ENCODE peak calls at places on chromosomes 3 and 15, in ten cellular contexts. S is uterus, A is HFF-Myc, W is spleen, L is psoas muscle, Z is AG10803, R is right lobe of liver, M is left lung, Q is GM12865, X is DND-41. P is an unnamed sample.

GRCh38 chr15:66883322-66883911 is 181.4 kb downstream of the SMAD6 start:
- DNase-seq in W (no peak), A (peak; percentile 99), L (peak; percentile 95), Q (no peak), S (peak; percentile 94), M (no peak), Z (peak; percentile 100), R (peak; percentile 63), X (no peak), P (peak; percentile 100)

GRCh38 chr15:70186152-70186551 is 88.4 kb upstream of the TLE3 start:
- DNase-seq in A (no peak), S (no peak), Q (no peak), R (no peak), L (no peak), W (peak; percentile 70), Z (no peak), X (peak; percentile 11), M (no peak), P (no peak)

GRCh38 chr3:75115695-75116094 is 501.2 kb upstream of the CNTN3 start:
- DNase-seq in S (no peak), L (no peak), A (no peak), X (no peak), M (no peak), W (no peak), Z (no peak), R (no peak), Q (no peak), P (no peak)

GRCh38 chr15:99424978-99425665 is 140.7 kb upstream of the MEF2A start:
- DNase-seq in W (peak; percentile 70), R (no peak), X (peak; percentile 27), S (peak; percentile 80), L (peak; percentile 58), A (peak; percentile 52), Z (peak; percentile 69), M (peak; percentile 71), Q (peak; percentile 61), P (peak; percentile 78)

GRCh38 chr3:150414989-150415388 is 6.9 kb downstream of the TSC22D2 start:
- DNase-seq in Q (no peak), S (no peak), A (no peak), W (no peak), X (no peak), R (no peak), Z (peak; percentile 47), M (no peak), L (no peak), P (no peak)

GRCh38 chr3:71916747-71917369 is 131.9 kb upstream of the PROK2 start:
- DNase-seq in Q (no peak), X (no peak), W (no peak), R (peak; percentile 38), M (no peak), Z (peak; percentile 32), L (no peak), S (no peak), A (no peak), P (peak; percentile 1)

GRCh38 chr15:96054029-96054428 is 276.5 kb upstream of the NR2F2 start:
- DNase-seq in Z (no peak), R (no peak), A (no peak), X (no peak), Q (no peak), M (no peak), S (no peak), W (no peak), L (no peak), P (no peak)

GRCh38 chr3:11059090-11059798 is 66.7 kb downstream of the SLC6A1 start:
- DNase-seq in A (peak; percentile 42), W (no peak), Q (peak; percentile 24), X (peak; percentile 35), Z (peak; percentile 66), R (peak; percentile 47), L (peak; percentile 64), M (no peak), S (peak; percentile 50), P (peak; percentile 68)

GRCh38 chr15:80925597-80926059 is 64.0 kb downstream of the MESD start:
- DNase-seq in Z (no peak), L (no peak), M (no peak), Q (no peak), R (no peak), X (no peak), A (no peak), W (no peak), S (no peak), P (peak; percentile 65)

GRCh38 chr3:99817047-99817436 is 620 bp upstream of the CMSS1 start:
- DNase-seq in W (no peak), Z (no peak), S (no peak), R (no peak), L (peak; percentile 61), M (no peak), X (no peak), A (no peak), Q (no peak), P (no peak)

DNA sequence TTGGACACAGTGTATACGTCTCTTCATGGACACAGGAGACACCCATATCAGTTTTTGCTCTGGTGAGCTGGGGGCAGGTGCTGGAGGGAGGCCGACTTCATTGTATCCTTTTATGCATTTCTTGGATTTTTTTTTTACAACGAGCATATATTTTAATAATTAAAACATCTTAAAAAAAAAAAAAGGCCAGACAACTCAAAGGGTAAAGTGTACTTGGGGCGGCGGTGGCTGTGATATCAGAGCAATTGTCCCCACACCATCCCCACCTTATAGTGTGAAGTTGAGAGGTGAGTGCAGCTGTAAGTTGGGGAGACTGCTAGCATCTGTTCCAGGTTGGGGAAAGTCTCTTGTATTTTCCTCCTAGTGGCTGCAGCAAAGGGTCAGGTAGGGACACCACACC is 12.0 kb upstream of the PLXNA1 start:
- DNase-seq in M (peak; percentile 10), L (no peak), Q (no peak), A (no peak), W (no peak), R (no peak), X (no peak), Z (no peak), S (no peak), P (no peak)
- H3K4me3 ChIP-seq in M (no peak overlapping the region), L (no peak overlapping the region), Q (no peak overlapping the region), A (no peak overlapping the region), W (no peak overlapping the region), R (no peak overlapping the region), X (no peak overlapping the region), Z (no peak overlapping the region), S (no peak overlapping the region), P (no peak overlapping the region)

GRCh38 chr3:138942861-138943623 is 3.9 kb downstream of the FOXL2 start:
- DNase-seq in L (no peak), A (no peak), R (no peak), X (no peak), Z (no peak), M (no peak), S (no peak), Q (no peak), W (no peak), P (no peak)

GRCh38 chr3:138940446-138940845 is 6.5 kb downstream of the FOXL2 start:
- DNase-seq in A (no peak), Q (no peak), M (no peak), X (no peak), Z (no peak), W (no peak), S (no peak), R (no peak), L (no peak), P (no peak)

GRCh38 chr3:138939563-138940241 is 7.2 kb downstream of the FOXL2 start:
- DNase-seq in S (no peak), W (no peak), Z (no peak), M (peak; percentile 76), A (no peak), Q (no peak), R (no peak), L (no peak), X (no peak), P (no peak)

GRCh38 chr3:138942271-138942670 is 4.7 kb downstream of the FOXL2 start:
- DNase-seq in R (no peak), X (no peak), L (no peak), Q (no peak), W (no peak), A (no peak), S (no peak), M (no peak), Z (no peak), P (no peak)

DNA sequence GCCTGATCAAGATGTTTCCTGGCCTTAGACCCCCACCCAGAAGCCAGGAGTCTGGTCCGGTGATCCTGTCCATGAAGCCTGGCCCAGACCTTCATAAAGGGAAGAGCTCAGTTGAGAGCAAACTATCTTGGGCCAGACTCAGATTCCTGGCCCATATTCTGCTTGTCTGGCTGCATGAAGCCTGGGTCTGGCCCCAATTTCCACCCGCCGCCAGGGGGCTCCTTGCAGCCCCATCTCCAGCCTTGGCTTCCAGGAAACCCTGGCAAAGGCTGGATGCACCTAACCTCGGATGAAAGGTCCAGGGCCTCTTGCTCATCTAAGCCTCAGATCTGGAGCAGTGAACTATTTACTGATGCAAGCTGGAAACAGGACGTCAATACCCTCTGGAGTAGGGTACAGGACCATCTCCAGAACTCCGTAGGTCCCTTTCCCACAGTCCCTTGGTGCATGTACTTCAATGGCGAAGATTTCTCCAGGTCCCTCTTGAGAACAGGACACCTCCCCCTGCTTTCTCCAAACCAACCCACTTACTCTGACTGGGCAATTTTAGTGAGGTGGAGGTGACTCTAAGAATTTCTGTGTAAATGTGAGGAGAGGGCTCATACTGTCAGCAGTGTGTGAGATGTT is 5.6 kb downstream of the FOXL2 start:
- DNase-seq in Z (peak; percentile 48), R (peak; percentile 53), L (no peak), S (no peak), X (peak; percentile 21), W (no peak), M (no peak), A (no peak), Q (peak; percentile 43), P (peak; percentile 36)
- TF ChIP-seq CTCF in Z (peak; percentile 56), R (peak; percentile 38), L (no peak), S (peak; percentile 13), X (peak; percentile 60), W (no peak), M (peak; percentile 45), A (peak; percentile 86), Q (peak; percentile 60), P (peak; percentile 72)

DNA sequence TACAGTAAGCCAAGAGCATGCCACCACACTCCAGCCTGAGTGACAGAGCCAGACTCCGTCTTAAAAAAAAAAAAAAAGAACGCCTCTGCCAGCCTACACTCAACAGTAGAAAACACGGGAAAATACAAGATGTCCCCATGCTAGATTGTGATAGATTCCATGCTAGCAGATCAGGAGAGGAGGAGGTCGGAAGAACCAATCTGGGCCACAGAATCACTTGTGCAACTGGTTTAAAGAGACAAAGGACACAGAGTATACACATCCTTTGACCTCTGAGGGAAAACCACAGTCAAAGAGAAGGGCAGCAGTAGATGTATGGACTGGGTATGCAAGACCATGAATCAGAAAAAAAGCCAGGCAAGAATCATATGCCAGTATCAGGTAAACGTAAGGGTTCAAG is 15.9 kb downstream of the TBL1XR1 start:
- DNase-seq in X (no peak), L (no peak), M (no peak), S (no peak), R (no peak), Z (no peak), W (no peak), A (no peak), Q (no peak), P (no peak)
- H3K4me3 ChIP-seq in X (no peak overlapping the region), L (no peak overlapping the region), M (no peak overlapping the region), S (no peak overlapping the region), R (no peak overlapping the region), Z (no peak overlapping the region), W (no peak overlapping the region), A (no peak overlapping the region), Q (no peak overlapping the region), P (no peak overlapping the region)

DNA sequence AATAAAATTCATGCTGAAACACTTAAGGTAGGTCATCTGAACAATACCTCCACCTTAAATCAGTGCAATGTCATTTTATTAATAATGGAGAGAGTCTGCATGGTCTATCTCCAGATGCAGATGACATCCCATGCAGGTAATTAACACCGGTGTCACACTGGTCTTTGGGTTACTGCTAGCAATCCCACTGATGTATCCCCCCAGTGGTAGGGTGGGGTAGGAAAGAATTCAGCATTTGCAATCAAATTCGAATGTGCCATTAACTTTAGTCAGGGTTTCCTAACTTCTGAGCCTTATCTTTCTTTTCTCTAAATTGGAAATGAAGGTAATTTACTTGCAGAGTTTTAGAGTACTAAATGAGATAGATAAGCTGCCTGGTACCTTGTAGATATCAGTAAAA is 44.4 kb downstream of the KIF15 start:
- DNase-seq in X (no peak), S (no peak), W (no peak), A (no peak), R (no peak), Z (no peak), L (no peak), Q (no peak), M (no peak), P (no peak)
- TF ChIP-seq CTCF in X (peak; percentile 19), S (no peak), W (no peak), A (no peak), R (no peak), Z (no peak), L (no peak), Q (no peak), M (no peak), P (no peak)